ENCODE peak calls at places on chromosome 9, in four cellular contexts. G, J, M and V are unnamed samples.

GRCh38 chr9:127083133-127083532 is 39.3 kb downstream of the ANGPTL2 start:
- DNase-seq in G (no peak), J (no peak), M (no peak), V (no peak)

GRCh38 chr9:119221281-119221680 is 148.0 kb downstream of the BRINP1 start:
- DNase-seq in G (no peak), J (no peak), M (no peak), V (no peak)

GRCh38 chr9:16223074-16223871 is 647.2 kb downstream of the BNC2 start:
- DNase-seq in G (no peak), J (peak), M (no peak), V (no peak)

GRCh38 chr9:69466151-69466550 is 141.1 kb downstream of the ENTREP1 start:
- DNase-seq in G (no peak), J (no peak), M (no peak), V (no peak)

GRCh38 chr9:109519366-109519765 is 21.3 kb upstream of the PTPN3 start:
- DNase-seq in G (no peak), J (no peak), M (no peak), V (no peak)

GRCh38 chr9:81562221-81563019 is 126.9 kb downstream of the TLE1 start:
- DNase-seq in G (no peak), J (peak), M (peak), V (no peak)

GRCh38 chr9:78272307-78272706 is 24.6 kb upstream of the PSAT1 start:
- DNase-seq in G (no peak), J (no peak), M (no peak), V (no peak)

GRCh38 chr9:131657456-131657855 is 82.4 kb downstream of the RAPGEF1 start:
- DNase-seq in G (no peak), J (no peak), M (no peak), V (no peak)

GRCh38 chr9:129415031-129415953 is 205.6 kb downstream of the C9orf50 start:
- DNase-seq in G (peak), J (peak), M (peak), V (no peak)

GRCh38 chr9:70421272-70422180 is 7.1 kb upstream of the KLF9 start:
- DNase-seq in G (no peak), J (no peak), M (no peak), V (no peak)

GRCh38 chr9:137534256-137535119 is 15.7 kb downstream of the PNPLA7 start:
- DNase-seq in G (peak), J (peak), M (peak), V (no peak)

GRCh38 chr9:133374612-133375115 is 1.2 kb downstream of the SURF4 start:
- DNase-seq in G (no peak), J (no peak), M (no peak), V (no peak)

GRCh38 chr9:1939466-1939865 is 75.7 kb upstream of the SMARCA2 start:
- DNase-seq in G (no peak), J (no peak), M (no peak), V (no peak)

GRCh38 chr9:90546200-90546599 is 96.4 kb downstream of the DIRAS2 start:
- DNase-seq in G (no peak), J (peak), M (peak), V (no peak)

GRCh38 chr9:134185536-134186011 is 21.2 kb upstream of the RNU6ATAC start:
- DNase-seq in G (no peak), J (no peak), M (no peak), V (no peak)

GRCh38 chr9:129278391-129279237 is 100.6 kb upstream of the IER5L start:
- DNase-seq in G (peak), J (peak), M (no peak), V (peak)

GRCh38 chr9:38096238-38096805 is 27.3 kb upstream of the SHB start:
- DNase-seq in G (no peak), J (no peak), M (no peak), V (no peak)

GRCh38 chr9:135559606-135560005 is 1.9 kb upstream of the PAEP start:
- DNase-seq in G (no peak), J (no peak), M (no peak), V (no peak)

GRCh38 chr9:70480405-70480980 is 66.0 kb upstream of the KLF9 start:
- DNase-seq in G (no peak), J (no peak), M (no peak), V (no peak)

GRCh38 chr9:130731355-130731754 is 37.8 kb downstream of the EXOSC2 start:
- DNase-seq in G (no peak), J (no peak), M (no peak), V (no peak)

GRCh38 chr9:134983094-134983493 is 65.4 kb upstream of the FCN1 start:
- DNase-seq in G (peak), J (no peak), M (no peak), V (peak)

GRCh38 chr9:136075881-136076678 is 19.0 kb downstream of the NACC2 start:
- DNase-seq in G (no peak), J (no peak), M (no peak), V (no peak)

GRCh38 chr9:18857334-18857733 is 175.7 kb downstream of the SAXO1 start:
- DNase-seq in G (no peak), J (no peak), M (no peak), V (no peak)
- TF ChIP-seq NR3C1 in G (no peak), J (no peak), M (no peak), V (no peak)

GRCh38 chr9:121682926-121683485 is 31.6 kb downstream of the DAB2IP start:
- DNase-seq in G (no peak), J (no peak), M (no peak), V (no peak)
- TF ChIP-seq NR3C1 in G (no peak), J (no peak), M (no peak), V (no peak)

DNA sequence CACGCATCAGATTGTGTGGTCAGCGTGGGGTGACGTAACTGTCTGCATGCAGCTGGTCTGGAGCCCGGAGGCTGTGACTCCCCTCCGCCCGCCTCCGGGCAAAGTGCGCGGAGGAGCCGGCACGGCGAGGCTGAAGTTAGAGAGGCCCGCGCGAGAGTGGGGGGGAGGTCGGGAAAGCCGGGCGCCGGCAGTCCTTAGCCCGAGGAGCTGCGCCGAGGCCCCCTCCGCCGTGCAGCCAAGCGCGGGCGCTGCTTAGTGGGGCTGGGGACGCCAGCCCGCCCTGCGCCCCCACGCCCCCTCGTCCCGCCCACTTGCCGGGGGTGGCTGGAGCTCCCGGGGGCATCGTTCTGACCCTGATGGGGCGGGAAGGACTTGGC is 422 bp downstream of the NINJ1 start:
- DNase-seq in G (peak), J (peak), M (peak), V (peak)
- TF ChIP-seq NR3C1 in G (no peak), J (no peak), M (no peak), V (no peak)

GRCh38 chr9:4137234-4137633 is 162.6 kb downstream of the GLIS3 start:
- DNase-seq in G (no peak), J (peak), M (peak), V (no peak)
- TF ChIP-seq NR3C1 in G (no peak), J (no peak), M (no peak), V (no peak)